ENCODE peak calls at places on chromosomes 16 and 17, in seven cellular contexts. One of them, this sample, is unnamed.

GRCh38 chr16:85724936-85725335 is 26.0 kb downstream of the C16orf74 start:
- DNase-seq in WTC11: no peak
- DNase-seq in HFFc6: no peak
- DNase-seq in esophagus squamous epithelium: no peak
- DNase-seq in astrocyte of the spinal cord: no peak
- DNase-seq in hepatocyte: no peak
- DNase-seq in coronary artery: no peak
- DNase-seq in this sample: no peak

GRCh38 chr16:31428638-31429247 is 583 bp upstream of the COX6A2 start:
- DNase-seq in WTC11: no peak
- DNase-seq in HFFc6: no peak
- DNase-seq in esophagus squamous epithelium: no peak
- DNase-seq in astrocyte of the spinal cord: no peak
- DNase-seq in hepatocyte: no peak
- DNase-seq in coronary artery: no peak
- DNase-seq in this sample: no peak

GRCh38 chr16:50267151-50267631 is 840 bp downstream of the ADCY7 start:
- DNase-seq in WTC11: no peak
- DNase-seq in HFFc6: no peak
- DNase-seq in esophagus squamous epithelium: no peak
- DNase-seq in astrocyte of the spinal cord: no peak
- DNase-seq in hepatocyte: no peak
- DNase-seq in coronary artery: no peak
- DNase-seq in this sample: no peak

GRCh38 chr16:25264599-25264998 is 7.0 kb upstream of the ZKSCAN2 start:
- DNase-seq in WTC11: peak; percentile 12
- DNase-seq in HFFc6: no peak
- DNase-seq in esophagus squamous epithelium: no peak
- DNase-seq in astrocyte of the spinal cord: peak; percentile 13
- DNase-seq in hepatocyte: peak; percentile 39
- DNase-seq in coronary artery: no peak
- DNase-seq in this sample: no peak

GRCh38 chr16:77402118-77402517 is 32.7 kb downstream of the ADAMTS18 start:
- DNase-seq in WTC11: no peak
- DNase-seq in HFFc6: no peak
- DNase-seq in esophagus squamous epithelium: no peak
- DNase-seq in astrocyte of the spinal cord: no peak
- DNase-seq in hepatocyte: no peak
- DNase-seq in coronary artery: no peak
- DNase-seq in this sample: no peak

GRCh38 chr16:19595043-19595767 is 39.7 kb downstream of the VPS35L start:
- DNase-seq in WTC11: no peak
- DNase-seq in HFFc6: peak; percentile 87
- DNase-seq in esophagus squamous epithelium: no peak
- DNase-seq in astrocyte of the spinal cord: peak; percentile 91
- DNase-seq in hepatocyte: no peak
- DNase-seq in coronary artery: no peak
- DNase-seq in this sample: no peak

GRCh38 chr16:68902376-68903345 is 59.3 kb downstream of the TANGO6 start:
- DNase-seq in WTC11: peak; percentile 54
- DNase-seq in HFFc6: peak; percentile 58
- DNase-seq in esophagus squamous epithelium: no peak
- DNase-seq in astrocyte of the spinal cord: peak; percentile 69
- DNase-seq in hepatocyte: peak; percentile 77
- DNase-seq in coronary artery: no peak
- DNase-seq in this sample: no peak

GRCh38 chr16:73027655-73028220 is 20.2 kb downstream of the ZFHX3 start:
- DNase-seq in WTC11: no peak
- DNase-seq in HFFc6: no peak
- DNase-seq in esophagus squamous epithelium: no peak
- DNase-seq in astrocyte of the spinal cord: no peak
- DNase-seq in hepatocyte: peak; percentile 12
- DNase-seq in coronary artery: peak; percentile 69
- DNase-seq in this sample: no peak

GRCh38 chr16:51317575-51317974 is 166.5 kb upstream of the SALL1 start:
- DNase-seq in WTC11: no peak
- DNase-seq in HFFc6: no peak
- DNase-seq in esophagus squamous epithelium: no peak
- DNase-seq in astrocyte of the spinal cord: no peak
- DNase-seq in hepatocyte: no peak
- DNase-seq in coronary artery: no peak
- DNase-seq in this sample: no peak

GRCh38 chr16:79926451-79927205 is 326.1 kb upstream of the MAF start:
- DNase-seq in WTC11: no peak
- DNase-seq in HFFc6: no peak
- DNase-seq in esophagus squamous epithelium: no peak
- DNase-seq in astrocyte of the spinal cord: no peak
- DNase-seq in hepatocyte: no peak
- DNase-seq in coronary artery: no peak
- DNase-seq in this sample: no peak

GRCh38 chr16:81639931-81640680 is 139.0 kb upstream of the PLCG2 start:
- DNase-seq in WTC11: no peak
- DNase-seq in HFFc6: no peak
- DNase-seq in esophagus squamous epithelium: no peak
- DNase-seq in astrocyte of the spinal cord: no peak
- DNase-seq in hepatocyte: no peak
- DNase-seq in coronary artery: no peak
- DNase-seq in this sample: no peak

GRCh38 chr17:81365148-81365600 is 30.1 kb upstream of the BAHCC1 start:
- DNase-seq in WTC11: peak; percentile 57
- DNase-seq in HFFc6: peak; percentile 45
- DNase-seq in esophagus squamous epithelium: no peak
- DNase-seq in astrocyte of the spinal cord: peak; percentile 79
- DNase-seq in hepatocyte: peak; percentile 78
- DNase-seq in coronary artery: peak; percentile 77
- DNase-seq in this sample: no peak

GRCh38 chr16:88772871-88773811 is 11.9 kb downstream of the PIEZO1 start:
- DNase-seq in WTC11: no peak
- DNase-seq in HFFc6: peak; percentile 93
- DNase-seq in esophagus squamous epithelium: no peak
- DNase-seq in astrocyte of the spinal cord: peak; percentile 90
- DNase-seq in hepatocyte: peak; percentile 83
- DNase-seq in coronary artery: no peak
- DNase-seq in this sample: peak; percentile 92

GRCh38 chr16:63530974-63531373 is 1494.7 kb upstream of the CDH8 start:
- DNase-seq in WTC11: no peak
- DNase-seq in HFFc6: no peak
- DNase-seq in esophagus squamous epithelium: no peak
- DNase-seq in astrocyte of the spinal cord: no peak
- DNase-seq in hepatocyte: no peak
- DNase-seq in coronary artery: no peak
- DNase-seq in this sample: no peak

GRCh38 chr16:85309656-85310587 is 197.7 kb upstream of the CIBAR2 start:
- DNase-seq in WTC11: no peak
- DNase-seq in HFFc6: no peak
- DNase-seq in esophagus squamous epithelium: no peak
- DNase-seq in astrocyte of the spinal cord: no peak
- DNase-seq in hepatocyte: no peak
- DNase-seq in coronary artery: no peak
- DNase-seq in this sample: no peak

GRCh38 chr16:55039511-55039910 is 108.8 kb downstream of the IRX5 start:
- DNase-seq in WTC11: no peak
- DNase-seq in HFFc6: no peak
- DNase-seq in esophagus squamous epithelium: no peak
- DNase-seq in astrocyte of the spinal cord: no peak
- DNase-seq in hepatocyte: no peak
- DNase-seq in coronary artery: peak; percentile 43
- DNase-seq in this sample: no peak

GRCh38 chr17:69268442-69269068 is 39.9 kb upstream of the ABCA10 start:
- DNase-seq in WTC11: no peak
- DNase-seq in HFFc6: no peak
- DNase-seq in esophagus squamous epithelium: no peak
- DNase-seq in astrocyte of the spinal cord: no peak
- DNase-seq in hepatocyte: peak; percentile 14
- DNase-seq in coronary artery: no peak
- DNase-seq in this sample: no peak

GRCh38 chr16:6453742-6454141 is 878.9 kb upstream of the RBFOX1 start:
- DNase-seq in WTC11: no peak
- DNase-seq in HFFc6: no peak
- DNase-seq in esophagus squamous epithelium: no peak
- DNase-seq in astrocyte of the spinal cord: no peak
- DNase-seq in hepatocyte: no peak
- DNase-seq in coronary artery: no peak
- DNase-seq in this sample: no peak

GRCh38 chr16:31386157-31386984 is 6.8 kb upstream of the ITGAD start:
- DNase-seq in WTC11: no peak
- DNase-seq in HFFc6: peak; percentile 79
- DNase-seq in esophagus squamous epithelium: no peak
- DNase-seq in astrocyte of the spinal cord: no peak
- DNase-seq in hepatocyte: peak; percentile 34
- DNase-seq in coronary artery: no peak
- DNase-seq in this sample: no peak

GRCh38 chr16:22278841-22279240 is 18.4 kb upstream of the POLR3E start:
- DNase-seq in WTC11: peak; percentile 47
- DNase-seq in HFFc6: no peak
- DNase-seq in esophagus squamous epithelium: no peak
- DNase-seq in astrocyte of the spinal cord: no peak
- DNase-seq in hepatocyte: no peak
- DNase-seq in coronary artery: no peak
- DNase-seq in this sample: no peak
- TF ChIP-seq CTCF in WTC11: no peak
- TF ChIP-seq CTCF in HFFc6: no peak
- TF ChIP-seq CTCF in esophagus squamous epithelium: no peak
- TF ChIP-seq CTCF in astrocyte of the spinal cord: no peak
- TF ChIP-seq CTCF in hepatocyte: no peak
- TF ChIP-seq CTCF in coronary artery: no peak
- TF ChIP-seq CTCF in this sample: no peak

GRCh38 chr17:48642059-48642842 is 16.1 kb upstream of the HOXB9 start:
- DNase-seq in WTC11: peak; percentile 80
- DNase-seq in HFFc6: no peak
- DNase-seq in esophagus squamous epithelium: no peak
- DNase-seq in astrocyte of the spinal cord: peak; percentile 59
- DNase-seq in hepatocyte: no peak
- DNase-seq in coronary artery: no peak
- DNase-seq in this sample: no peak
- TF ChIP-seq CTCF in WTC11: no peak
- TF ChIP-seq CTCF in HFFc6: no peak
- TF ChIP-seq CTCF in esophagus squamous epithelium: no peak
- TF ChIP-seq CTCF in astrocyte of the spinal cord: peak; percentile 33
- TF ChIP-seq CTCF in hepatocyte: no peak
- TF ChIP-seq CTCF in coronary artery: no peak
- TF ChIP-seq CTCF in this sample: no peak

GRCh38 chr17:72334205-72334604 is 213.4 kb downstream of the SOX9 start:
- DNase-seq in WTC11: no peak
- DNase-seq in HFFc6: peak; percentile 73
- DNase-seq in esophagus squamous epithelium: no peak
- DNase-seq in astrocyte of the spinal cord: no peak
- DNase-seq in hepatocyte: no peak
- DNase-seq in coronary artery: no peak
- DNase-seq in this sample: no peak
- TF ChIP-seq CTCF in WTC11: no peak
- TF ChIP-seq CTCF in HFFc6: peak; percentile 60
- TF ChIP-seq CTCF in esophagus squamous epithelium: no peak
- TF ChIP-seq CTCF in astrocyte of the spinal cord: peak; percentile 19
- TF ChIP-seq CTCF in hepatocyte: no peak
- TF ChIP-seq CTCF in coronary artery: no peak
- TF ChIP-seq CTCF in this sample: no peak

DNA sequence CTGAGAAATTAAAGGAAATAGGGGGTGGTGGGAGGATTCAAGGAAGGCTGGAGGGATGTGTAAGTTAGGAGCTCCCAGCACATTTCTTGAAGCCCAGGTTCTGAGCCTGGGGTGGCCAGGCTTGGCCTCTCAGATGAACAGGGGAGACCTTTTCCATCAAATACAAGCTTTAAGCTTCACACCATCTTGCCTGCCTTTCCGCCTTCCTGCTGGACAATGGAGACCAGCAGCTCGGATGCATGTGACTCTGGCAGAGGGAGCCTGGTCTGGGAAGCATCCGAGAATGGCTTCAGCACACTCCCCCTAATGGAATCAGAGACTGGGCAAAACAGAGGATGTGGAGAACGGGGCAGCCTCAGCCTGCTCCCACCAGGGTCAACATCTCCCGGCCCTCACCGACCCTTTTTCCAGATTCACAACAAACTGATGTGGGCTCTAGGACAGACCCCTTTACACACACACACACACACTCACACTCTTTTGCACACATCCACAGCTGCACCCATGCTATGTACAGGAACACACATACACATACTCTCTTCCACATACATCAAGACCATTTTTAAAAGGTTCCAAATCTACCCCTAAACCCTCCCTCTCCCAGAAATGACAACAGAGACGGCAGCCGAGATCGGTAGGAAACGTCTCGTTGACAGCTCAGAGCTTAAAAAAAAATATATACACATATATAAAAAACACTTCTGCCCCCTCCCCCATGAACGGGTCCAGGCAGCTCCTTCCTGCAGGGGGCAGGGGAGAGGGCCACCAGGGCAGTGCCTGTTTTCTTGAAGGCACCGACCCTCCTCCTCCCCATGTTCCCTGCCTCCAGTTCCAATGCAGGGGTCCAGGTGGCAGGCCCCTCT is 6.5 kb upstream of the ATXN7L3 start:
- DNase-seq in WTC11: no peak
- DNase-seq in HFFc6: no peak
- DNase-seq in esophagus squamous epithelium: no peak
- DNase-seq in astrocyte of the spinal cord: no peak
- DNase-seq in hepatocyte: no peak
- DNase-seq in coronary artery: no peak
- DNase-seq in this sample: no peak
- TF ChIP-seq CTCF in WTC11: no peak
- TF ChIP-seq CTCF in HFFc6: peak; percentile 54
- TF ChIP-seq CTCF in esophagus squamous epithelium: no peak
- TF ChIP-seq CTCF in astrocyte of the spinal cord: peak; percentile 41
- TF ChIP-seq CTCF in hepatocyte: peak; percentile 11
- TF ChIP-seq CTCF in coronary artery: no peak
- TF ChIP-seq CTCF in this sample: peak; percentile 28

GRCh38 chr16:48274476-48274875 is 27.1 kb upstream of the ABCC11 start:
- DNase-seq in WTC11: no peak
- DNase-seq in HFFc6: no peak
- DNase-seq in esophagus squamous epithelium: no peak
- DNase-seq in astrocyte of the spinal cord: no peak
- DNase-seq in hepatocyte: no peak
- DNase-seq in coronary artery: no peak
- DNase-seq in this sample: no peak

GRCh38 chr16:48272837-48273421 is 25.6 kb upstream of the ABCC11 start:
- DNase-seq in WTC11: no peak
- DNase-seq in HFFc6: no peak
- DNase-seq in esophagus squamous epithelium: no peak
- DNase-seq in astrocyte of the spinal cord: no peak
- DNase-seq in hepatocyte: no peak
- DNase-seq in coronary artery: peak; percentile 76
- DNase-seq in this sample: no peak

GRCh38 chr16:48276102-48276501 is 28.8 kb upstream of the ABCC11 start:
- DNase-seq in WTC11: no peak
- DNase-seq in HFFc6: peak; percentile 25
- DNase-seq in esophagus squamous epithelium: no peak
- DNase-seq in astrocyte of the spinal cord: peak; percentile 45
- DNase-seq in hepatocyte: peak; percentile 58
- DNase-seq in coronary artery: no peak
- DNase-seq in this sample: no peak

GRCh38 chr16:48269011-48269410 is 21.7 kb upstream of the ABCC11 start:
- DNase-seq in WTC11: no peak
- DNase-seq in HFFc6: no peak
- DNase-seq in esophagus squamous epithelium: no peak
- DNase-seq in astrocyte of the spinal cord: no peak
- DNase-seq in hepatocyte: no peak
- DNase-seq in coronary artery: no peak
- DNase-seq in this sample: no peak

DNA sequence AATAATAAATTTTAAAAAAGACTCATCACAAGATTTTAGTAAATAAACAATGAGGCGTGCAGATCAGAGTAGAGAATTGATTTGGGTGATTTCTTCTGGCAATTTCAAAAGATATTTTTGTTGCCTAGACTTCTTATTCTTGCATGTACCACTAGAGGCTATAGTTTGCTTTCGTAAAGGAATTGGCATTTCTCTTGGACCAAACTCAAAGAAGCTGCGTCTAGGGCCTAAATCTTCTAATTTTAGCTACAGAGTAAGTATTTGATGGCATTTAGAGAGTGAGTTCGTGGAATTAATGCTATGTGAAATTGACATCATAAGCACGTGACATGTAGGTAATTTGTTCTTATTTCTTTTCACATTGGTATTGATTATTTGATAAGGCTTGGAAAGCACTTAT is 24.4 kb upstream of the ABCC11 start:
- DNase-seq in WTC11: no peak
- DNase-seq in HFFc6: peak; percentile 5
- DNase-seq in esophagus squamous epithelium: no peak
- DNase-seq in astrocyte of the spinal cord: peak; percentile 18
- DNase-seq in hepatocyte: no peak
- DNase-seq in coronary artery: no peak
- DNase-seq in this sample: no peak
- TF ChIP-seq CTCF in WTC11: no peak
- TF ChIP-seq CTCF in HFFc6: peak; percentile 31
- TF ChIP-seq CTCF in esophagus squamous epithelium: no peak
- TF ChIP-seq CTCF in astrocyte of the spinal cord: peak; percentile 22
- TF ChIP-seq CTCF in hepatocyte: peak; percentile 12
- TF ChIP-seq CTCF in coronary artery: no peak
- TF ChIP-seq CTCF in this sample: peak; percentile 43

This sample was measured in osteocyte.